ENCODE peak calls at places on chromosomes 5 and 9, in eight cellular contexts. One of them, this sample, is unnamed.

GRCh38 chr5:105639068-105639467 is 2031.7 kb downstream of the EFNA5 start:
- DNase-seq in posterior vena cava: no peak
- DNase-seq in psoas muscle: no peak
- DNase-seq in Caco-2: peak; percentile 47
- DNase-seq in stimulated activated CD8-positive, alpha-beta memory T cell treated with anti-CD3 and anti-CD28 coated beads, Interleukin-12 subunit alpha, Interleukin-12 subunit beta, amount 100 ng/mL, for 1 hour: no peak
- DNase-seq in D341Med: no peak
- DNase-seq in BJ: no peak
- DNase-seq in SW480: no peak
- DNase-seq in this sample: peak; percentile 31

GRCh38 chr9:110141118-110141797 is 66.7 kb downstream of the C9orf152 start:
- DNase-seq in posterior vena cava: no peak
- DNase-seq in psoas muscle: peak; percentile 64
- DNase-seq in Caco-2: no peak
- DNase-seq in stimulated activated CD8-positive, alpha-beta memory T cell treated with anti-CD3 and anti-CD28 coated beads, Interleukin-12 subunit alpha, Interleukin-12 subunit beta, amount 100 ng/mL, for 1 hour: no peak
- DNase-seq in D341Med: no peak
- DNase-seq in BJ: peak; percentile 98
- DNase-seq in SW480: no peak
- DNase-seq in this sample: no peak

GRCh38 chr9:1366300-1366699 is 316.1 kb downstream of the DMRT2 start:
- DNase-seq in posterior vena cava: no peak
- DNase-seq in psoas muscle: no peak
- DNase-seq in Caco-2: no peak
- DNase-seq in stimulated activated CD8-positive, alpha-beta memory T cell treated with anti-CD3 and anti-CD28 coated beads, Interleukin-12 subunit alpha, Interleukin-12 subunit beta, amount 100 ng/mL, for 1 hour: no peak
- DNase-seq in D341Med: no peak
- DNase-seq in BJ: no peak
- DNase-seq in SW480: no peak
- DNase-seq in this sample: peak; percentile 23

GRCh38 chr9:26723486-26723885 is 169.1 kb downstream of the CAAP1 start:
- DNase-seq in posterior vena cava: no peak
- DNase-seq in psoas muscle: peak; percentile 24
- DNase-seq in Caco-2: no peak
- DNase-seq in stimulated activated CD8-positive, alpha-beta memory T cell treated with anti-CD3 and anti-CD28 coated beads, Interleukin-12 subunit alpha, Interleukin-12 subunit beta, amount 100 ng/mL, for 1 hour: no peak
- DNase-seq in D341Med: peak; percentile 45
- DNase-seq in BJ: no peak
- DNase-seq in SW480: peak; percentile 14
- DNase-seq in this sample: no peak

GRCh38 chr5:40681351-40682311 is 1.9 kb downstream of the PTGER4 start:
- DNase-seq in posterior vena cava: peak; percentile 85
- DNase-seq in psoas muscle: peak; percentile 42
- DNase-seq in Caco-2: no peak
- DNase-seq in stimulated activated CD8-positive, alpha-beta memory T cell treated with anti-CD3 and anti-CD28 coated beads, Interleukin-12 subunit alpha, Interleukin-12 subunit beta, amount 100 ng/mL, for 1 hour: no peak
- DNase-seq in D341Med: no peak
- DNase-seq in BJ: no peak
- DNase-seq in SW480: no peak
- DNase-seq in this sample: no peak

GRCh38 chr5:73031839-73032238 is 76.0 kb downstream of the FCHO2 start:
- DNase-seq in posterior vena cava: no peak
- DNase-seq in psoas muscle: peak; percentile 34
- DNase-seq in Caco-2: no peak
- DNase-seq in stimulated activated CD8-positive, alpha-beta memory T cell treated with anti-CD3 and anti-CD28 coated beads, Interleukin-12 subunit alpha, Interleukin-12 subunit beta, amount 100 ng/mL, for 1 hour: no peak
- DNase-seq in D341Med: peak; percentile 25
- DNase-seq in BJ: peak; percentile 35
- DNase-seq in SW480: no peak
- DNase-seq in this sample: peak; percentile 1

GRCh38 chr5:51378778-51379652 is 4.2 kb upstream of the ISL1 start:
- DNase-seq in posterior vena cava: no peak
- DNase-seq in psoas muscle: no peak
- DNase-seq in Caco-2: no peak
- DNase-seq in stimulated activated CD8-positive, alpha-beta memory T cell treated with anti-CD3 and anti-CD28 coated beads, Interleukin-12 subunit alpha, Interleukin-12 subunit beta, amount 100 ng/mL, for 1 hour: no peak
- DNase-seq in D341Med: no peak
- DNase-seq in BJ: no peak
- DNase-seq in SW480: no peak
- DNase-seq in this sample: peak; percentile 64

GRCh38 chr9:135278586-135278985 is 191.1 kb downstream of the OLFM1 start:
- DNase-seq in posterior vena cava: no peak
- DNase-seq in psoas muscle: no peak
- DNase-seq in Caco-2: no peak
- DNase-seq in stimulated activated CD8-positive, alpha-beta memory T cell treated with anti-CD3 and anti-CD28 coated beads, Interleukin-12 subunit alpha, Interleukin-12 subunit beta, amount 100 ng/mL, for 1 hour: no peak
- DNase-seq in D341Med: no peak
- DNase-seq in BJ: no peak
- DNase-seq in SW480: no peak
- DNase-seq in this sample: no peak

GRCh38 chr5:157816682-157817268 is 42.2 kb downstream of the CLINT1 start:
- DNase-seq in posterior vena cava: no peak
- DNase-seq in psoas muscle: no peak
- DNase-seq in Caco-2: no peak
- DNase-seq in stimulated activated CD8-positive, alpha-beta memory T cell treated with anti-CD3 and anti-CD28 coated beads, Interleukin-12 subunit alpha, Interleukin-12 subunit beta, amount 100 ng/mL, for 1 hour: no peak
- DNase-seq in D341Med: no peak
- DNase-seq in BJ: no peak
- DNase-seq in SW480: peak; percentile 34
- DNase-seq in this sample: no peak

GRCh38 chr9:111231801-111232580 is 98.0 kb downstream of the OR2K2 start:
- DNase-seq in posterior vena cava: no peak
- DNase-seq in psoas muscle: no peak
- DNase-seq in Caco-2: peak; percentile 43
- DNase-seq in stimulated activated CD8-positive, alpha-beta memory T cell treated with anti-CD3 and anti-CD28 coated beads, Interleukin-12 subunit alpha, Interleukin-12 subunit beta, amount 100 ng/mL, for 1 hour: no peak
- DNase-seq in D341Med: no peak
- DNase-seq in BJ: no peak
- DNase-seq in SW480: no peak
- DNase-seq in this sample: no peak

GRCh38 chr9:35852876-35853865 is 17.0 kb downstream of the OR13J1 start:
- DNase-seq in posterior vena cava: peak; percentile 80
- DNase-seq in psoas muscle: no peak
- DNase-seq in Caco-2: no peak
- DNase-seq in stimulated activated CD8-positive, alpha-beta memory T cell treated with anti-CD3 and anti-CD28 coated beads, Interleukin-12 subunit alpha, Interleukin-12 subunit beta, amount 100 ng/mL, for 1 hour: no peak
- DNase-seq in D341Med: no peak
- DNase-seq in BJ: no peak
- DNase-seq in SW480: no peak
- DNase-seq in this sample: no peak

GRCh38 chr5:113478691-113479090 is 9.6 kb downstream of the MCC start:
- DNase-seq in posterior vena cava: no peak
- DNase-seq in psoas muscle: no peak
- DNase-seq in Caco-2: no peak
- DNase-seq in stimulated activated CD8-positive, alpha-beta memory T cell treated with anti-CD3 and anti-CD28 coated beads, Interleukin-12 subunit alpha, Interleukin-12 subunit beta, amount 100 ng/mL, for 1 hour: no peak
- DNase-seq in D341Med: no peak
- DNase-seq in BJ: no peak
- DNase-seq in SW480: no peak
- DNase-seq in this sample: no peak

GRCh38 chr5:71695561-71695960 is 23.5 kb upstream of the CARTPT start:
- DNase-seq in posterior vena cava: no peak
- DNase-seq in psoas muscle: no peak
- DNase-seq in Caco-2: no peak
- DNase-seq in stimulated activated CD8-positive, alpha-beta memory T cell treated with anti-CD3 and anti-CD28 coated beads, Interleukin-12 subunit alpha, Interleukin-12 subunit beta, amount 100 ng/mL, for 1 hour: no peak
- DNase-seq in D341Med: no peak
- DNase-seq in BJ: no peak
- DNase-seq in SW480: no peak
- DNase-seq in this sample: no peak

GRCh38 chr5:172410160-172410559 is 44.2 kb downstream of the SH3PXD2B start:
- DNase-seq in posterior vena cava: no peak
- DNase-seq in psoas muscle: no peak
- DNase-seq in Caco-2: no peak
- DNase-seq in stimulated activated CD8-positive, alpha-beta memory T cell treated with anti-CD3 and anti-CD28 coated beads, Interleukin-12 subunit alpha, Interleukin-12 subunit beta, amount 100 ng/mL, for 1 hour: no peak
- DNase-seq in D341Med: no peak
- DNase-seq in BJ: no peak
- DNase-seq in SW480: peak; percentile 75
- DNase-seq in this sample: no peak

GRCh38 chr5:138339086-138339456 is 1.0 kb downstream of the FAM53C start:
- DNase-seq in posterior vena cava: no peak
- DNase-seq in psoas muscle: no peak
- DNase-seq in Caco-2: no peak
- DNase-seq in stimulated activated CD8-positive, alpha-beta memory T cell treated with anti-CD3 and anti-CD28 coated beads, Interleukin-12 subunit alpha, Interleukin-12 subunit beta, amount 100 ng/mL, for 1 hour: no peak
- DNase-seq in D341Med: no peak
- DNase-seq in BJ: no peak
- DNase-seq in SW480: no peak
- DNase-seq in this sample: no peak

GRCh38 chr5:13976867-13977479 is 32.5 kb upstream of the DNAH5 start:
- DNase-seq in posterior vena cava: no peak
- DNase-seq in psoas muscle: no peak
- DNase-seq in Caco-2: no peak
- DNase-seq in stimulated activated CD8-positive, alpha-beta memory T cell treated with anti-CD3 and anti-CD28 coated beads, Interleukin-12 subunit alpha, Interleukin-12 subunit beta, amount 100 ng/mL, for 1 hour: no peak
- DNase-seq in D341Med: peak; percentile 58
- DNase-seq in BJ: no peak
- DNase-seq in SW480: peak; percentile 74
- DNase-seq in this sample: no peak

GRCh38 chr9:125758986-125759811 is 12.0 kb downstream of the PBX3 start:
- DNase-seq in posterior vena cava: no peak
- DNase-seq in psoas muscle: no peak
- DNase-seq in Caco-2: no peak
- DNase-seq in stimulated activated CD8-positive, alpha-beta memory T cell treated with anti-CD3 and anti-CD28 coated beads, Interleukin-12 subunit alpha, Interleukin-12 subunit beta, amount 100 ng/mL, for 1 hour: no peak
- DNase-seq in D341Med: no peak
- DNase-seq in BJ: no peak
- DNase-seq in SW480: no peak
- DNase-seq in this sample: no peak

GRCh38 chr5:132027027-132027426 is 15.6 kb upstream of the ACSL6 start:
- DNase-seq in posterior vena cava: peak; percentile 55
- DNase-seq in psoas muscle: no peak
- DNase-seq in Caco-2: no peak
- DNase-seq in stimulated activated CD8-positive, alpha-beta memory T cell treated with anti-CD3 and anti-CD28 coated beads, Interleukin-12 subunit alpha, Interleukin-12 subunit beta, amount 100 ng/mL, for 1 hour: no peak
- DNase-seq in D341Med: peak; percentile 3
- DNase-seq in BJ: no peak
- DNase-seq in SW480: no peak
- DNase-seq in this sample: no peak

GRCh38 chr9:1869843-1870242 is 145.3 kb upstream of the SMARCA2 start:
- DNase-seq in posterior vena cava: no peak
- DNase-seq in psoas muscle: no peak
- DNase-seq in Caco-2: no peak
- DNase-seq in stimulated activated CD8-positive, alpha-beta memory T cell treated with anti-CD3 and anti-CD28 coated beads, Interleukin-12 subunit alpha, Interleukin-12 subunit beta, amount 100 ng/mL, for 1 hour: peak; percentile 2
- DNase-seq in D341Med: peak; percentile 66
- DNase-seq in BJ: no peak
- DNase-seq in SW480: peak; percentile 29
- DNase-seq in this sample: peak; percentile 37

GRCh38 chr9:129768486-129768885 is 15.6 kb upstream of the PTGES start:
- DNase-seq in posterior vena cava: no peak
- DNase-seq in psoas muscle: no peak
- DNase-seq in Caco-2: no peak
- DNase-seq in stimulated activated CD8-positive, alpha-beta memory T cell treated with anti-CD3 and anti-CD28 coated beads, Interleukin-12 subunit alpha, Interleukin-12 subunit beta, amount 100 ng/mL, for 1 hour: no peak
- DNase-seq in D341Med: no peak
- DNase-seq in BJ: no peak
- DNase-seq in SW480: no peak
- DNase-seq in this sample: no peak

GRCh38 chr5:151213803-151214613 is 9.9 kb downstream of the CCDC69 start:
- DNase-seq in posterior vena cava: peak; percentile 94
- DNase-seq in psoas muscle: peak; percentile 77
- DNase-seq in Caco-2: peak; percentile 50
- DNase-seq in stimulated activated CD8-positive, alpha-beta memory T cell treated with anti-CD3 and anti-CD28 coated beads, Interleukin-12 subunit alpha, Interleukin-12 subunit beta, amount 100 ng/mL, for 1 hour: peak; percentile 75
- DNase-seq in D341Med: no peak
- DNase-seq in BJ: no peak
- DNase-seq in SW480: peak; percentile 81
- DNase-seq in this sample: no peak

GRCh38 chr9:93976973-93977372 is 21.8 kb upstream of the BARX1 start:
- DNase-seq in posterior vena cava: no peak
- DNase-seq in psoas muscle: no peak
- DNase-seq in Caco-2: no peak
- DNase-seq in stimulated activated CD8-positive, alpha-beta memory T cell treated with anti-CD3 and anti-CD28 coated beads, Interleukin-12 subunit alpha, Interleukin-12 subunit beta, amount 100 ng/mL, for 1 hour: no peak
- DNase-seq in D341Med: no peak
- DNase-seq in BJ: no peak
- DNase-seq in SW480: no peak
- DNase-seq in this sample: no peak

GRCh38 chr9:93633492-93634221 is 57.3 kb downstream of the PHF2 start:
- DNase-seq in posterior vena cava: peak; percentile 81
- DNase-seq in psoas muscle: no peak
- DNase-seq in Caco-2: no peak
- DNase-seq in stimulated activated CD8-positive, alpha-beta memory T cell treated with anti-CD3 and anti-CD28 coated beads, Interleukin-12 subunit alpha, Interleukin-12 subunit beta, amount 100 ng/mL, for 1 hour: no peak
- DNase-seq in D341Med: peak; percentile 12
- DNase-seq in BJ: no peak
- DNase-seq in SW480: no peak
- DNase-seq in this sample: no peak

GRCh38 chr9:125525846-125526619 is 181.0 kb downstream of the MAPKAP1 start:
- DNase-seq in posterior vena cava: no peak
- DNase-seq in psoas muscle: no peak
- DNase-seq in Caco-2: no peak
- DNase-seq in stimulated activated CD8-positive, alpha-beta memory T cell treated with anti-CD3 and anti-CD28 coated beads, Interleukin-12 subunit alpha, Interleukin-12 subunit beta, amount 100 ng/mL, for 1 hour: no peak
- DNase-seq in D341Med: no peak
- DNase-seq in BJ: no peak
- DNase-seq in SW480: no peak
- DNase-seq in this sample: no peak